ENCODE peak calls at places on chromosomes 13 and 19, in nine cellular contexts. H is coronary artery; V is hepatocyte; J is tibial artery; R is pancreas; B is GM23338; M is Panc1; C is gastrocnemius medialis; L is CD8-positive, alpha-beta T cell. E is an unnamed sample.

GRCh38 chr19:30778961-30779690 is 406.9 kb downstream of the ZNF536 start:
- DNase-seq in R (no peak), V (no peak), H (no peak), M (no peak), L (no peak), B (no peak), C (no peak), J (no peak), E (no peak)

GRCh38 chr13:33140161-33140560 is 123.9 kb downstream of the KL start:
- DNase-seq in J (no peak), C (no peak), V (no peak), M (no peak), H (no peak), R (no peak), B (no peak), L (no peak), E (no peak)

GRCh38 chr13:47499358-47500150 is 501.5 kb downstream of the SUCLA2 start:
- DNase-seq in R (no peak), B (no peak), H (no peak), M (peak; percentile 12), V (peak; percentile 10), C (no peak), L (no peak), J (no peak), E (peak; percentile 56)

GRCh38 chr13:108915634-108916497 is 286.5 kb downstream of the MYO16 start:
- DNase-seq in H (peak; percentile 91), C (peak; percentile 67), J (peak; percentile 90), L (peak; percentile 31), M (no peak), B (peak; percentile 62), R (peak; percentile 87), V (peak; percentile 94), E (peak; percentile 96)

GRCh38 chr19:10995926-10996600 is 35.2 kb downstream of the SMARCA4 start:
- DNase-seq in J (no peak), L (no peak), R (no peak), C (no peak), V (no peak), B (no peak), H (no peak), M (no peak), E (no peak)

GRCh38 chr13:31046711-31047279 is 114.3 kb downstream of the TEX26 start:
- DNase-seq in B (no peak), H (no peak), L (no peak), M (no peak), C (no peak), R (no peak), J (no peak), V (peak; percentile 62), E (peak; percentile 23)

GRCh38 chr19:11007376-11007775 is 46.5 kb downstream of the SMARCA4 start:
- DNase-seq in M (no peak), C (no peak), H (no peak), V (no peak), B (no peak), L (no peak), R (no peak), J (no peak), E (no peak)

GRCh38 chr13:110135977-110136597 is 170.9 kb downstream of the COL4A1 start:
- DNase-seq in L (no peak), V (no peak), B (no peak), H (peak; percentile 72), R (no peak), C (no peak), M (no peak), J (no peak), E (no peak)

GRCh38 chr13:110907951-110908898 is 6.6 kb downstream of the ANKRD10 start:
- DNase-seq in L (no peak), V (peak; percentile 59), B (peak; percentile 90), C (peak; percentile 62), R (no peak), M (no peak), J (no peak), H (no peak), E (no peak)

GRCh38 chr13:28730762-28731161 is 12.0 kb upstream of the SLC46A3 start:
- DNase-seq in M (no peak), B (no peak), C (no peak), L (no peak), V (no peak), H (no peak), R (no peak), J (no peak), E (no peak)

GRCh38 chr19:1074512-1075283 is 7.7 kb downstream of the ARHGAP45 start:
- DNase-seq in R (peak; percentile 86), V (no peak), M (no peak), C (no peak), H (no peak), J (peak; percentile 78), B (no peak), L (peak; percentile 100), E (no peak)
- H3K4me3 ChIP-seq in R (no peak overlapping the region), V (no peak overlapping the region), M (peak overlapping the region; percentile 54), C (peak overlapping the region; percentile 25), H (peak overlapping the region; percentile 45), J (no peak overlapping the region), B (no peak overlapping the region), L (peak overlapping the region; percentile 63), E (no peak overlapping the region)

DNA sequence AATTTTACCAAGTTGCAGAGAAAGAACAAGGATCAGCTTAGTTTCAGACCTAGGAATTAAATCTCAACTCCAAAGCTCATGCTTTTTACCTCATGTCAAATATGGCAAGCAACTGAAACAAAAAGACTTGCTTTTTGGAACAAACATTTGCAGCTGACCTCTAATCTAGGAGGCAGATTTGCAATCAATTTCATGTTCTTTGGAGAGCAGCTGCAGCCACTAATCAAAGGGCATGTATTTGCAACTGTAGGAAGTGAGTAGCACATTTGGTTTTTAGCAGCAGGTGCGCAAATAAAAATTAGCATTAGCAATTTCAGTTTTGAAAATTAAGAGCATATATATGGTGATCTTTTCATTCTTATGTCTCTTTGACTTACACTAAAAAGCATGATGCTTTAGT is 459.3 kb upstream of the SLC10A2 start:
- DNase-seq in L (no peak), V (no peak), H (no peak), J (no peak), M (no peak), R (no peak), B (no peak), C (no peak), E (no peak)
- TF ChIP-seq CTCF in L (no peak), V (no peak), H (no peak), J (no peak), M (no peak), R (no peak), B (no peak), C (no peak), E (no peak)

GRCh38 chr13:112802808-112803207 is 113.0 kb downstream of the ATP11A start:
- DNase-seq in M (no peak), V (no peak), B (no peak), H (no peak), L (no peak), R (no peak), C (no peak), J (no peak), E (no peak)

GRCh38 chr13:112800057-112800456 is 110.2 kb downstream of the ATP11A start:
- DNase-seq in J (no peak), V (no peak), H (no peak), L (no peak), C (no peak), M (no peak), B (no peak), R (no peak), E (no peak)

GRCh38 chr13:112803422-112803821 is 113.6 kb downstream of the ATP11A start:
- DNase-seq in R (no peak), L (no peak), M (no peak), V (no peak), B (no peak), C (no peak), H (no peak), J (no peak), E (no peak)

GRCh38 chr13:112796190-112796915 is 106.5 kb downstream of the ATP11A start:
- DNase-seq in V (no peak), H (no peak), B (no peak), J (no peak), L (no peak), M (no peak), C (no peak), R (no peak), E (no peak)

GRCh38 chr13:112799394-112799793 is 109.6 kb downstream of the ATP11A start:
- DNase-seq in H (no peak), M (no peak), L (no peak), J (no peak), V (no peak), R (no peak), C (no peak), B (no peak), E (no peak)
- H3K27ac ChIP-seq in H (no peak overlapping the region), M (no peak overlapping the region), L (no peak overlapping the region), J (no peak overlapping the region), V (no peak overlapping the region), R (no peak overlapping the region), C (no peak overlapping the region), B (no peak overlapping the region), E (no peak overlapping the region)

DNA sequence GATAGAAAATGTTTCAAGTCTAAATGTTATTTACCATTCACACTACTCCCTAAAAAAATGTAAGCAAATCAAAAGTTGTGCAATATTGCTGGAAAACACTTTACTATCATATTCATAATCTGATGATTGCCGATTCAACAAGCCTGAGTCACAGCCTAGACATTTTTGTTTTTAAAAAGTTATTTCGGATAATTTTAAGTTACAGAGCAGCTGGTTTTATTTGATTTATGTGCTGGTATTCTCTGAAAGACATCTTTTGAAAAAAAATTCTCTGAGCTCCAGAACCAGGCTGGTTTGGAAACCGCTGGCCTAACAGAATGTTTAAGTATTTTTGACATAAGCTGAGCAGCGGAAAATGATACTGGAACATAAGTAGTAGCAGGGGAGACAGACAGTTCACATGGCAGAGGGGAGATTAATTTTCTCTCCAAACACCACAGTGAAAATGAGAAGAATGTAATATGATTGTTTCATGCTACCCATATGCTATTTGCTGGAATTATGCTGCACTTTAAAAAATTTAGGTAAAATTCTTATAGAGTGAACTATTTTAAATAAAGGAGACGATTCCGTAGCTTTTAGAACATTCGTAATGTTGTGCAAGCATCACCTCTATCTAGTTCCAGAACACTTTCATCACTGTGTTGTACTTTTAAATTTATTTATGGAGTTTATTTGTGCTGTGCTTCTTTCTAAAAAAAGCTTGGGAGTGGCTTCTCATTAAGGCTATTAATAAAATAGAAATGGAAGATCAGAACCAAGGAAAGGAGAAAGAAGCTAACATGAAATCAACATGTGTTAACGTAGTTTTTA is 36.0 kb downstream of the TBC1D4 start:
- DNase-seq in C (no peak), J (no peak), R (no peak), L (no peak), B (no peak), H (no peak), V (no peak), M (no peak), E (peak; percentile 5)
- H3K4me3 ChIP-seq in C (peak overlapping the region; percentile 46), J (peak overlapping the region; percentile 20), R (no peak overlapping the region), L (no peak overlapping the region), B (no peak overlapping the region), H (peak overlapping the region; percentile 13), V (no peak overlapping the region), M (no peak overlapping the region), E (no peak overlapping the region)

DNA sequence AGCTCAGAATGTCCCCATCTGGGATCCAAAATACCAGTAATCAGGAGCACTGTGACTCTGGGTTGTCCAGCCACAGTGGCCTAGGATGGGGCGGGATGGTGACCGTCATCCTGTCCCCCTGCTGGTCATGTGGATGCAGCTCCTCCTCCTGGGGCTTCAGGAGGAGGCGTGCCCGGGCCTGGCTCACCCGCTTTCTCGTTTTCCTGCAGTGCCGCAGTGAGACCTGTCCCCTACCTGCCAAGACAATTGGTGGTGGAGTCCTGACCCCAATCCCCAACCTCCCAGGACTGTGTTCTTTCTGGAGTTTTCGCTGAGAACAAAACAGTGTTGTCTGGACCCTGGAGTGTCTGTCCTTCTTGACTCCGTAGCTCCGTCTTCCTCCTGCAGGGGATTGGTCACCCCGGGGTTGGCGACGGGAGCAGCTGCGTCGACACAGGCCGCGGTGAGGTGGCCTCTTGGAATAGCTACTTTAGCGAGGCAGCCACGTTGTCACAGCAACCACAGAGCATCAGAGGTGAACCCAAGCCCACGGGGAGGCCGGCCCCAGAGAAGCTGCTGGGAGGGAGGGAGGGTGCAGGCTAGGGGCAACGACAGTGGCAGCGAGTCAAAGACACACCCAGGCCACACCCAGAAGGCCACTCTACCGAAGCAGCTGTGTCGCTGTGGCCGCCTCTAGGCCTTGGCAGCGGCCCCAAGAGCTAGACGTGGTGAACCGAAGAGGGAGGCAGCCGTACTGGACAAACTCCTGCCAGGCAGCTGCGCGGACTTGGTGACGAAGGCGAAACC is 10.1 kb upstream of the EMC10 start:
- DNase-seq in V (peak; percentile 20), B (peak; percentile 88), M (no peak), H (no peak), L (no peak), C (peak; percentile 84), J (no peak), R (no peak), E (no peak)
- TF ChIP-seq CTCF in V (no peak), B (peak; percentile 62), M (no peak), H (no peak), L (no peak), C (peak; percentile 36), J (no peak), R (no peak), E (peak; percentile 51)